ENCODE peak calls at places on chromosomes 13 and 19, in five cellular contexts. Z is prostate gland, C is HCT116, S is stomach, O is GM12892. Q is an unnamed sample.

GRCh38 chr13:80707000-80707983 is 366.4 kb upstream of the SPRY2 start:
- DNase-seq in Z (no peak), C (no peak), S (no peak), O (no peak), Q (no peak)

GRCh38 chr13:109727251-109727650 is 59.1 kb downstream of the IRS2 start:
- DNase-seq in Z (no peak), C (no peak), S (peak), O (no peak), Q (no peak)

GRCh38 chr13:100473087-100473486 is 115.5 kb downstream of the GGACT start:
- DNase-seq in Z (no peak), C (no peak), S (no peak), O (no peak), Q (no peak)

GRCh38 chr13:98422046-98422445 is 154.9 kb downstream of the STK24 start:
- DNase-seq in Z (no peak), C (no peak), S (no peak), O (no peak), Q (no peak)

GRCh38 chr13:87777395-87777794 is 106.2 kb downstream of the SLITRK5 start:
- DNase-seq in Z (no peak), C (no peak), S (no peak), O (no peak), Q (no peak)

GRCh38 chr13:48333976-48334375 is 30.4 kb downstream of the RB1 start:
- DNase-seq in Z (peak), C (no peak), S (no peak), O (no peak), Q (no peak)

GRCh38 chr13:97749174-97749573 is 204.3 kb upstream of the IPO5 start:
- DNase-seq in Z (no peak), C (peak), S (no peak), O (no peak), Q (no peak)

GRCh38 chr13:45718063-45718462 is 15.9 kb downstream of the CBY2 start:
- DNase-seq in Z (no peak), C (peak), S (no peak), O (no peak), Q (no peak)

GRCh38 chr13:50227356-50227755 is 212.1 kb downstream of the KCNRG start:
- DNase-seq in Z (no peak), C (no peak), S (no peak), O (no peak), Q (no peak)

GRCh38 chr13:48570225-48570828 is 37.4 kb upstream of the RCBTB2 start:
- DNase-seq in Z (no peak), C (no peak), S (no peak), O (no peak), Q (no peak)

GRCh38 chr13:37486171-37486661 is 112.4 kb downstream of the POSTN start:
- DNase-seq in Z (no peak), C (no peak), S (no peak), O (no peak), Q (no peak)

GRCh38 chr13:76936736-76937135 is 11.6 kb upstream of the ACOD1 start:
- DNase-seq in Z (no peak), C (no peak), S (no peak), O (no peak), Q (no peak)

GRCh38 chr19:14035706-14036105 is 4.1 kb downstream of the IL27RA start:
- DNase-seq in Z (no peak), C (no peak), S (no peak), O (no peak), Q (no peak)

GRCh38 chr13:26551255-26551654 is 6.2 kb upstream of the WASF3 start:
- DNase-seq in Z (no peak), C (no peak), S (no peak), O (no peak), Q (no peak)

GRCh38 chr13:94311893-94312292 is 167.6 kb downstream of the DCT start:
- DNase-seq in Z (no peak), C (no peak), S (no peak), O (no peak), Q (no peak)

GRCh38 chr13:41756198-41756885 is 204.6 kb downstream of the VWA8 start:
- DNase-seq in Z (no peak), C (no peak), S (no peak), O (no peak), Q (no peak)

GRCh38 chr19:43847246-43847645 is 20.1 kb downstream of the ZNF283 start:
- DNase-seq in Z (no peak), C (no peak), S (no peak), O (no peak), Q (no peak)

GRCh38 chr13:35995136-35995535 is 136.0 kb downstream of the DCLK1 start:
- DNase-seq in Z (no peak), C (no peak), S (no peak), O (no peak), Q (no peak)

GRCh38 chr13:23871616-23872220 is 17.5 kb downstream of the MIPEP start:
- DNase-seq in Z (no peak), C (no peak), S (no peak), O (no peak), Q (no peak)

GRCh38 chr19:44891016-44891882 is at the start of gene TOMM40:
- DNase-seq in Z (no peak), C (no peak), S (peak), O (no peak), Q (no peak)

GRCh38 chr13:21203132-21203531 is 26.7 kb downstream of the MRPL57 start:
- DNase-seq in Z (peak), C (no peak), S (no peak), O (no peak), Q (no peak)

GRCh38 chr13:113245858-113246791 is 36.7 kb downstream of the CUL4A start:
- DNase-seq in Z (no peak), C (no peak), S (no peak), O (no peak), Q (no peak)

GRCh38 chr13:36920612-36921185 is 661 bp upstream of the SMAD9 start:
- DNase-seq in Z (no peak), C (no peak), S (no peak), O (no peak), Q (no peak)

GRCh38 chr19:6273701-6274601 is 5.8 kb downstream of the MLLT1 start:
- DNase-seq in Z (peak), C (no peak), S (peak), O (no peak), Q (no peak)

GRCh38 chr13:46633416-46633815 is 80.4 kb downstream of the LRCH1 start:
- DNase-seq in Z (no peak), C (no peak), S (no peak), O (no peak), Q (no peak)

GRCh38 chr13:45228002-45228401 is 27.2 kb upstream of the KCTD4 start:
- DNase-seq in Z (no peak), C (no peak), S (no peak), O (no peak), Q (no peak)

GRCh38 chr13:30443957-30444404 is 21.7 kb downstream of the UBE2L5 start:
- DNase-seq in Z (no peak), C (no peak), S (no peak), O (no peak), Q (no peak)

GRCh38 chr19:38319421-38320258 is at the start of gene KCNK6:
- DNase-seq in Z (peak), C (no peak), S (peak), O (no peak), Q (no peak)

GRCh38 chr13:34076319-34076718 is 258.4 kb downstream of the RFC3 start:
- DNase-seq in Z (no peak), C (no peak), S (no peak), O (no peak), Q (no peak)

GRCh38 chr13:72536668-72537399 is 190.6 kb downstream of the MZT1 start:
- DNase-seq in Z (peak), C (no peak), S (no peak), O (no peak), Q (no peak)

GRCh38 chr13:47903836-47904235 is 97.2 kb downstream of the SUCLA2 start:
- DNase-seq in Z (no peak), C (no peak), S (no peak), O (no peak), Q (no peak)

DNA sequence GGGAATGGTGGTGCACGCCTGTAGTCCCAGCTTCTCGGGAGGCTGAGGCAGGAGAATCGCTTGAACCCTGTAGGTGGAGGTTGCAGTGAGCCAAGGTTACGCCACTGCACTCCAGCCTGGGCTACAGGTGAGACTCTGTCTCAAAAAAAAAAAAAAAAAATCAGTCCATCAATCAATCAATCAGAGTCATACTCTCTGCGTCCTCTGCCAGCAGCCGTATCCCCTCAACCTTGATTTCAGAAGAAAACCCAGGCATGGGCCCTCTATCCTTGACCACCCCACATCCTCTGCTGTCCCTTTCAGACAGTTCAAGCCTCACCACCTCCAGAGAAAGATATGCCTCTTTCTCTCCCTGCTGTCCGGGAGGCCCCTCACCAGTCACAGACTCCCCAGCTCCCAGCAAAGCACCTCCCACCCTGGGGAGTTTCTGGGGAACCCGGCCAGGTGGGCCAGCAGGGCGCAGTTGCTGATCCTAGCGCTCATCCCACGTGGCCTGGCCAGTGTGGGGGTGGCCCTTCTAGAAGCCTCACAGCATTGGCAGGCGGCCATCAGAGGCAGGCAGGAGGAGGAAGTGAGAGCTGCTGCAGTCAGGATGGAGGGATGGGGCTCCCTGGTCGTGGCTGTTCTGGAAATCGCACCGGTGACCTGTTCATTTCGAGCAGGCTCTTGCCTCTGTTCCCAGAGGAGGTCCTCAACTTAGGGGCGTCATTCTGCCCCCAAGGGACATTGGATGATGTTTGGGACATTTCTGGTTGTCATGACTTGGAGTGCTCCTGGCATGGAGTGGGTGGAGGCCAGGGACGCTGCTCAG is 10.2 kb upstream of the JSRP1 start:
- DNase-seq in Z (peak), C (no peak), S (peak), O (no peak), Q (no peak)
- TF ChIP-seq POLR2AphosphoS5 in Z (peak), C (no peak), S (peak), O (peak), Q (no peak)

GRCh38 chr19:49342291-49342721 is 7.1 kb downstream of the CD37 start:
- DNase-seq in Z (no peak), C (no peak), S (no peak), O (no peak), Q (no peak)
- TF ChIP-seq POLR2AphosphoS5 in Z (no peak), C (no peak), S (no peak), O (no peak), Q (no peak)

DNA sequence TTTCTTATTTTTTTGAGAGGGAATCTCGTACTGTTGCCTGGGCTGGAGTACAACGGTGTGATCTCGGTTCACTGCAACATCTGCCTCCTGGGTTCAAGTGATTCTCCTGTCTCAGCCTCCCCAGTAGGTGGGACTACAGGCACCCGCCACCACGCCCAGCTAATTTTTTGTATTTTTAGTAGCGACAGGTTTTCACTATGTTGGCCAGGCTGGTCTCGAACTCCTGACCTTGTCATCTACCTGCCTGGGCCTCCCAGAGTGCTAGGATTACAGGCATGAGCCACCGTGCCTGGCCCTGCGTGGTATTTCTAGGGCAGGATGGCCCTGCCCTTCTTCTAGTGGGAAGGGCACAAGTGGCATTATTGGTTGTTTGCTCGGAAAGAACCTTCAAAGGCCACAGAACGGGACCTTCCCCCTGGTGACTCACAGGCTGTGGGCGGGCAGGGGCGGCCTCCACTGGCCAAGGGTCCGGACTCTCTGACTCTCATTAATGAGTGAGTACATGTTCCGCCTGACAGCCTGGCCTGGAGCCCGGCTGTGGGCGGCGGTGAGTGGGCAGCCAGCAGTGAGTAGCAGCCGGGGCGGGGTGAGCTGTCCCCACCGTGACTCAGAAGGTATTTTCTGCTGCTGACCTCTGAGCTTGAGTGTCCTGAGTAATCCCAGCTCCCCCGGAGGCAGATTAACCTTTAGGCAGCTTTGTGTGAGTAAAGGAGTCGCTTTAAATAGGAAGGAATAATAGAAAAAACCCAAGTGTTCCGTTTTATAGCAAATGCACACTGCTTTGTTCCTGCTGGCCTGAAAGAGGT is 5.1 kb downstream of the DOT1L start:
- DNase-seq in Z (peak), C (peak), S (peak), O (peak), Q (no peak)
- TF ChIP-seq POLR2AphosphoS5 in Z (peak), C (peak), S (peak), O (peak), Q (peak)

GRCh38 chr19:17341386-17341785 is 4.0 kb downstream of the GTPBP3 start:
- DNase-seq in Z (no peak), C (no peak), S (no peak), O (no peak), Q (no peak)

GRCh38 chr19:17340871-17341357 is 3.6 kb downstream of the GTPBP3 start:
- DNase-seq in Z (no peak), C (no peak), S (no peak), O (no peak), Q (no peak)

GRCh38 chr19:17341845-17342244 is 4.5 kb downstream of the GTPBP3 start:
- DNase-seq in Z (no peak), C (no peak), S (no peak), O (no peak), Q (no peak)

GRCh38 chr19:17339088-17339741 is 1.9 kb downstream of the GTPBP3 start:
- DNase-seq in Z (no peak), C (no peak), S (no peak), O (no peak), Q (no peak)

DNA sequence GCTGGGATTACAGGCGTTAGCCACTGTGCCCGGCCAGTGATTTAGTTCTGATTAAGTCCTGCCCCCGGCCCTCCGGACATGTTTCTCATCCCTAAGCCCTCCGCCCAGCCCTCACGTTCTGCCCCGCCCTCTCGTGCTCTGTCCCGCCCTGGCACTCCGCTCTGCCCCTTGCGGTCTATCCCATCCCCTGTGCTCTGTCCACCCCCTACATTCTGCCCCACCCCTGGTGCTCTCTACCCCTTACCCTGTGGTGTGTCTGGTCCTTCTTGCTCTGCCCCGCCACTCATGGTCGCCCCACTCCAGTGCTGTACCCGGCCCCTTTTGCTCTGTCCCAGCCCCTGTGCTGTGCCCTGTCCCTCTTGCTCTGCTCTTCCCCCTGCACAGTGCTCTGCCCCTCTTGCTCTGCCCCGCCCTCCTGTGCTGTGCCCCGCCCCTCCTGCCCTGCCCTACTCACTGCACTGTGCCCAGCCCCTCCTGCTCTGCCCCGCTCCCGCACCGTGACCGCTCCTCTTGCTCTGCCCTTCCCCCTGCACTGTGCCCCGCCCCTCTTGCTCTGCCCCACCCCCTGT is 3.0 kb downstream of the GTPBP3 start:
- DNase-seq in Z (no peak), C (no peak), S (peak), O (no peak), Q (no peak)
- TF ChIP-seq POLR2AphosphoS5 in Z (no peak), C (no peak), S (no peak), O (no peak), Q (no peak)

GRCh38 chr13:61766667-61767058 is 351.0 kb upstream of the PCDH20 start:
- DNase-seq in Z (no peak), C (no peak), S (no peak), O (no peak), Q (no peak)

GRCh38 chr13:61761690-61762089 is 346.0 kb upstream of the PCDH20 start:
- DNase-seq in Z (no peak), C (no peak), S (no peak), O (no peak), Q (no peak)

GRCh38 chr13:61765181-61765742 is 349.6 kb upstream of the PCDH20 start:
- DNase-seq in Z (no peak), C (no peak), S (no peak), O (no peak), Q (no peak)

GRCh38 chr13:61768175-61768574 is 352.5 kb upstream of the PCDH20 start:
- DNase-seq in Z (no peak), C (no peak), S (no peak), O (no peak), Q (no peak)

GRCh38 chr13:61765940-61766666 is 350.5 kb upstream of the PCDH20 start:
- DNase-seq in Z (no peak), C (no peak), S (no peak), O (no peak), Q (no peak)
- TF ChIP-seq POLR2AphosphoS5 in Z (no peak), C (no peak), S (no peak), O (no peak), Q (no peak)